ENCODE peak calls at places on chromosomes 7 and 10, in seven cellular contexts. One of them, this sample, is unnamed.

GRCh38 chr10:124605001-124605370 is 139.2 kb downstream of the FAM53B start:
- DNase-seq in tibial nerve: no peak
- DNase-seq in K562: no peak
- DNase-seq in ovary: no peak
- DNase-seq in stomach: no peak
- DNase-seq in sigmoid colon: no peak
- DNase-seq in A549: no peak
- DNase-seq in this sample: no peak

GRCh38 chr7:134954197-134955082 is 31.9 kb upstream of the AGBL3 start:
- DNase-seq in tibial nerve: no peak
- DNase-seq in K562: peak; percentile 35
- DNase-seq in ovary: no peak
- DNase-seq in stomach: no peak
- DNase-seq in sigmoid colon: no peak
- DNase-seq in A549: peak; percentile 22
- DNase-seq in this sample: no peak

GRCh38 chr10:51881213-51881612 is 181.8 kb upstream of the CSTF2T start:
- DNase-seq in tibial nerve: no peak
- DNase-seq in K562: no peak
- DNase-seq in ovary: no peak
- DNase-seq in stomach: no peak
- DNase-seq in sigmoid colon: no peak
- DNase-seq in A549: no peak
- DNase-seq in this sample: no peak

GRCh38 chr7:85528581-85528980 is 341.7 kb upstream of the SEMA3D start:
- DNase-seq in tibial nerve: no peak
- DNase-seq in K562: no peak
- DNase-seq in ovary: no peak
- DNase-seq in stomach: no peak
- DNase-seq in sigmoid colon: no peak
- DNase-seq in A549: no peak
- DNase-seq in this sample: no peak

GRCh38 chr10:119401671-119402395 is 140.7 kb downstream of the RGS10 start:
- DNase-seq in tibial nerve: peak; percentile 82
- DNase-seq in K562: peak; percentile 26
- DNase-seq in ovary: peak; percentile 70
- DNase-seq in stomach: peak; percentile 50
- DNase-seq in sigmoid colon: peak; percentile 92
- DNase-seq in A549: peak; percentile 89
- DNase-seq in this sample: peak; percentile 87

GRCh38 chr10:52706347-52707070 is 66.1 kb downstream of the MBL2 start:
- DNase-seq in tibial nerve: no peak
- DNase-seq in K562: no peak
- DNase-seq in ovary: no peak
- DNase-seq in stomach: no peak
- DNase-seq in sigmoid colon: no peak
- DNase-seq in A549: no peak
- DNase-seq in this sample: no peak

GRCh38 chr7:135976312-135977019 is 693 bp downstream of the MTPN start:
- DNase-seq in tibial nerve: no peak
- DNase-seq in K562: peak; percentile 70
- DNase-seq in ovary: no peak
- DNase-seq in stomach: no peak
- DNase-seq in sigmoid colon: no peak
- DNase-seq in A549: peak; percentile 27
- DNase-seq in this sample: no peak

GRCh38 chr7:70711441-70711840 is 420.5 kb upstream of the GALNT17 start:
- DNase-seq in tibial nerve: no peak
- DNase-seq in K562: no peak
- DNase-seq in ovary: no peak
- DNase-seq in stomach: no peak
- DNase-seq in sigmoid colon: no peak
- DNase-seq in A549: no peak
- DNase-seq in this sample: no peak

GRCh38 chr10:100968037-100968736 is 1.1 kb upstream of the SEMA4G start:
- DNase-seq in tibial nerve: no peak
- DNase-seq in K562: no peak
- DNase-seq in ovary: no peak
- DNase-seq in stomach: no peak
- DNase-seq in sigmoid colon: no peak
- DNase-seq in A549: no peak
- DNase-seq in this sample: no peak

GRCh38 chr7:125061776-125062397 is 132.3 kb upstream of the POT1 start:
- DNase-seq in tibial nerve: no peak
- DNase-seq in K562: no peak
- DNase-seq in ovary: no peak
- DNase-seq in stomach: no peak
- DNase-seq in sigmoid colon: no peak
- DNase-seq in A549: no peak
- DNase-seq in this sample: no peak

GRCh38 chr7:47283497-47284131 is 298.3 kb downstream of the TNS3 start:
- DNase-seq in tibial nerve: no peak
- DNase-seq in K562: no peak
- DNase-seq in ovary: no peak
- DNase-seq in stomach: no peak
- DNase-seq in sigmoid colon: no peak
- DNase-seq in A549: peak; percentile 63
- DNase-seq in this sample: no peak

GRCh38 chr10:31146496-31147219 is 115.0 kb upstream of the ZNF438 start:
- DNase-seq in tibial nerve: no peak
- DNase-seq in K562: no peak
- DNase-seq in ovary: peak; percentile 56
- DNase-seq in stomach: no peak
- DNase-seq in sigmoid colon: peak; percentile 78
- DNase-seq in A549: peak; percentile 15
- DNase-seq in this sample: no peak

GRCh38 chr7:81846398-81846797 is 76.6 kb upstream of the HGF start:
- DNase-seq in tibial nerve: peak; percentile 13
- DNase-seq in K562: no peak
- DNase-seq in ovary: no peak
- DNase-seq in stomach: no peak
- DNase-seq in sigmoid colon: no peak
- DNase-seq in A549: no peak
- DNase-seq in this sample: no peak

GRCh38 chr7:38932509-38933168 is 23.6 kb upstream of the VPS41 start:
- DNase-seq in tibial nerve: peak; percentile 73
- DNase-seq in K562: peak; percentile 42
- DNase-seq in ovary: peak; percentile 55
- DNase-seq in stomach: peak; percentile 64
- DNase-seq in sigmoid colon: no peak
- DNase-seq in A549: peak; percentile 43
- DNase-seq in this sample: no peak

GRCh38 chr7:155348806-155349205 is 51.1 kb downstream of the INSIG1 start:
- DNase-seq in tibial nerve: no peak
- DNase-seq in K562: no peak
- DNase-seq in ovary: no peak
- DNase-seq in stomach: no peak
- DNase-seq in sigmoid colon: no peak
- DNase-seq in A549: no peak
- DNase-seq in this sample: peak; percentile 40

DNA sequence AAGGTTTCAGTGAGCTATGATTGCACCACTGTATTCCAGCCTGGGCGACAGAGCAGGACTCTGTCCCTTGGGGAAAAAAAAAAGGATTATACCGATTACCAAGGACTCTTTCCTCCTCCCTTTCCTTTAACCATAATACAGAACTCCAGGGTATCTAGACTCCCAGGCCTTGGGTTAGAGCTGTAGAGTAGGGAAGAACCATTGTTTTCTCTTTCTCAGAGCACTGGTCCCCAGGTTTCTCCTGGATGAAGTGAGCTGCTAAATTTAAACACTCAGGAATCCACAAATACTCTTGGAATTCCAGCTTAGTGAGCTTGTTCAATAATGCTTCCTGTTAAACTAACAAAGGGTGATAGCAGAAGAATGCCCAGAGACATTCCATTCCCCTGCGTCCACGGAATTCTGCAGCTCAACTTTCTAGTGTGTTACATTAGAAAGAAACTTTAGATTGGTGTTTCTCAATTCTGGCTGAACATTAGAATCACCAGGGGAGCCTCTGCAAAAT is 14.6 kb upstream of the RPEL1 start:
- DNase-seq in tibial nerve: no peak
- DNase-seq in K562: no peak
- DNase-seq in ovary: no peak
- DNase-seq in stomach: peak; percentile 46
- DNase-seq in sigmoid colon: no peak
- DNase-seq in A549: peak; percentile 57
- DNase-seq in this sample: no peak
- TF ChIP-seq EP300 in tibial nerve: no peak
- TF ChIP-seq EP300 in K562: no peak
- TF ChIP-seq EP300 in ovary: no peak
- TF ChIP-seq EP300 in stomach: no peak
- TF ChIP-seq EP300 in sigmoid colon: no peak
- TF ChIP-seq EP300 in A549: peak; percentile 94
- TF ChIP-seq EP300 in this sample: no peak

DNA sequence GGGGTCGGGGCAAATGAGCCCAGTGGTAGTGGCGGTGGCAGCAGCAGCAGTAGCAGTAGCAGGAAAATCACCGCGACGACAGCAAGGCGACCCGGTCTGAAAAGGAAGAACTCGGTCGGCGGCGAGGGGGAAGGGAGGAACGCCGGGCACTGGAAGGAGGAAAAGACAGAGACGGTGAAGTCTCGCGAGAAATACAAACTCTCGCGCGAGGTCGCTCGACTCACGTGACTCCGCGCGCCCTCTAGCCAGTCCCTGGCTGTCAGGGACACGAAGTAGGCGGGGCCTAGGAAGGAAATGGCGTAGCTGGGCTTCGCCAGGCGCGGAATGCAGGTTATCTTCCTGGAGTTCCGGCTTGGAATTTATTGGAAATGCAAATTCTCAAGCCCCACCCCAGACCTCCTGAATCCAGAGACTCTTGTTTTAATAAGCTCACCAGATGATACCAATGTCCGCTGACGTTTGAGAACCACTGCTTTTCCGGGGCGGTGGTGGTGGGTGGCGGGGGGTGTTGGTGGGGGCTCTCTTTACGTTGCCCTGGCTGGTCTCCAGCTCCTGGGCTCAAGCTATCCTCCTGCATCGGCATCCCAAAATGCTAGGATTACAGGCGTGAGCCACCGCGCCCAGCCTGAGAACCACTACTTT is at the start of gene SMNDC1:
- DNase-seq in tibial nerve: peak; percentile 98
- DNase-seq in K562: peak; percentile 88
- DNase-seq in ovary: peak; percentile 97
- DNase-seq in stomach: peak; percentile 99
- DNase-seq in sigmoid colon: peak; percentile 99
- DNase-seq in A549: peak; percentile 86
- DNase-seq in this sample: peak; percentile 99
- TF ChIP-seq EP300 in tibial nerve: peak; percentile 92
- TF ChIP-seq EP300 in K562: no peak
- TF ChIP-seq EP300 in ovary: peak; percentile 11
- TF ChIP-seq EP300 in stomach: no peak
- TF ChIP-seq EP300 in sigmoid colon: no peak
- TF ChIP-seq EP300 in A549: no peak
- TF ChIP-seq EP300 in this sample: no peak

GRCh38 chr7:80277434-80278427 is 143.1 kb downstream of the GNAI1 start:
- DNase-seq in tibial nerve: no peak
- DNase-seq in K562: no peak
- DNase-seq in ovary: no peak
- DNase-seq in stomach: no peak
- DNase-seq in sigmoid colon: no peak
- DNase-seq in A549: peak; percentile 69
- DNase-seq in this sample: no peak

GRCh38 chr7:80273327-80273726 is 138.7 kb downstream of the GNAI1 start:
- DNase-seq in tibial nerve: no peak
- DNase-seq in K562: no peak
- DNase-seq in ovary: no peak
- DNase-seq in stomach: no peak
- DNase-seq in sigmoid colon: no peak
- DNase-seq in A549: no peak
- DNase-seq in this sample: no peak

GRCh38 chr7:80279760-80280159 is 145.1 kb downstream of the GNAI1 start:
- DNase-seq in tibial nerve: no peak
- DNase-seq in K562: no peak
- DNase-seq in ovary: peak; percentile 69
- DNase-seq in stomach: no peak
- DNase-seq in sigmoid colon: peak; percentile 71
- DNase-seq in A549: no peak
- DNase-seq in this sample: no peak

GRCh38 chr7:80278737-80279136 is 144.1 kb downstream of the GNAI1 start:
- DNase-seq in tibial nerve: no peak
- DNase-seq in K562: no peak
- DNase-seq in ovary: no peak
- DNase-seq in stomach: no peak
- DNase-seq in sigmoid colon: no peak
- DNase-seq in A549: no peak
- DNase-seq in this sample: no peak

DNA sequence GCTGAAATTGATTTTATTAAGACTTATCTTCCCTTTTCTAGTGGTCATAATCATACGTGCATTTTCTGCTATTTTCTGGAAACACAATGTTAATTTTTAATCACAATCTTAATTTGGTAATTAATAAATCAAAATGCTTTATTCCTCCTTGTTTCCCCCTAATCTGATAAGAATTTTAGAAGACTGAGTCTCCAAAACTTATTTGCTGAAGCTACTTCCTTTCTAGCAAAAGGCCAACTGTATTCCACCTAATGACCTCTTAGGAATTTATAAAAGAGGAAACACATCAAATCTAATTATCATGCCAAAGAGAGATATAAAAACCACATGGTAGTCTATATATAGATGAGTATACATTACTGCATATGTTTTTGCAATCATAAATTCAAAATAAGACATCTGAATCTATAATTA is 140.6 kb downstream of the GNAI1 start:
- DNase-seq in tibial nerve: no peak
- DNase-seq in K562: no peak
- DNase-seq in ovary: no peak
- DNase-seq in stomach: no peak
- DNase-seq in sigmoid colon: no peak
- DNase-seq in A549: no peak
- DNase-seq in this sample: no peak
- TF ChIP-seq EP300 in tibial nerve: no peak
- TF ChIP-seq EP300 in K562: no peak
- TF ChIP-seq EP300 in ovary: no peak
- TF ChIP-seq EP300 in stomach: no peak
- TF ChIP-seq EP300 in sigmoid colon: no peak
- TF ChIP-seq EP300 in A549: no peak
- TF ChIP-seq EP300 in this sample: no peak

GRCh38 chr10:89649051-89649450 is 4.0 kb upstream of the PANK1 start:
- DNase-seq in tibial nerve: no peak
- DNase-seq in K562: no peak
- DNase-seq in ovary: no peak
- DNase-seq in stomach: no peak
- DNase-seq in sigmoid colon: no peak
- DNase-seq in A549: no peak
- DNase-seq in this sample: no peak
- TF ChIP-seq EP300 in tibial nerve: no peak
- TF ChIP-seq EP300 in K562: no peak
- TF ChIP-seq EP300 in ovary: no peak
- TF ChIP-seq EP300 in stomach: no peak
- TF ChIP-seq EP300 in sigmoid colon: no peak
- TF ChIP-seq EP300 in A549: no peak
- TF ChIP-seq EP300 in this sample: no peak

GRCh38 chr7:67764312-67764711 is 767.7 kb downstream of the TYW1 start:
- DNase-seq in tibial nerve: no peak
- DNase-seq in K562: no peak
- DNase-seq in ovary: no peak
- DNase-seq in stomach: no peak
- DNase-seq in sigmoid colon: no peak
- DNase-seq in A549: no peak
- DNase-seq in this sample: no peak
- TF ChIP-seq EP300 in tibial nerve: no peak
- TF ChIP-seq EP300 in K562: no peak
- TF ChIP-seq EP300 in ovary: no peak
- TF ChIP-seq EP300 in stomach: no peak
- TF ChIP-seq EP300 in sigmoid colon: no peak
- TF ChIP-seq EP300 in A549: no peak
- TF ChIP-seq EP300 in this sample: no peak

This sample was measured in suprapubic skin.